ENCODE peak calls at places on chromosomes 5 and 9, in five cellular contexts. One of them, this sample, is unnamed. For H3K4me1, the result is how much of the 10 kb centered on the place peaks cover.

GRCh38 chr5:763998-764781 is 20.3 kb downstream of the ZDHHC11B start:
- DNase-seq in GM12878: no peak
- DNase-seq in K562: no peak
- DNase-seq in H1: no peak
- DNase-seq in SK-N-SH: peak
- DNase-seq in this sample: no peak

GRCh38 chr9:130451004-130451390 is 6.2 kb downstream of the ASS1 start:
- DNase-seq in GM12878: no peak
- DNase-seq in K562: no peak
- DNase-seq in H1: no peak
- DNase-seq in SK-N-SH: no peak
- DNase-seq in this sample: no peak

GRCh38 chr5:109298794-109299193 is 111.0 kb downstream of the PJA2 start:
- DNase-seq in GM12878: no peak
- DNase-seq in K562: no peak
- DNase-seq in H1: no peak
- DNase-seq in SK-N-SH: no peak
- DNase-seq in this sample: no peak

GRCh38 chr5:161311965-161312364 is 234.6 kb downstream of the GABRB2 start:
- DNase-seq in GM12878: no peak
- DNase-seq in K562: no peak
- DNase-seq in H1: no peak
- DNase-seq in SK-N-SH: no peak
- DNase-seq in this sample: no peak

GRCh38 chr9:114611516-114612271 is 603 bp downstream of the TMEM268 start:
- DNase-seq in GM12878: no peak
- DNase-seq in K562: peak
- DNase-seq in H1: peak
- DNase-seq in SK-N-SH: no peak
- DNase-seq in this sample: no peak

GRCh38 chr9:85212209-85212608 is 529.5 kb downstream of the AGTPBP1 start:
- DNase-seq in GM12878: no peak
- DNase-seq in K562: no peak
- DNase-seq in H1: no peak
- DNase-seq in SK-N-SH: no peak
- DNase-seq in this sample: peak

GRCh38 chr9:33737811-33738606 is 57.4 kb upstream of the PRSS3 start:
- DNase-seq in GM12878: no peak
- DNase-seq in K562: peak
- DNase-seq in H1: peak
- DNase-seq in SK-N-SH: peak
- DNase-seq in this sample: peak

GRCh38 chr5:122929001-122929400 is 83.6 kb downstream of the SNX24 start:
- DNase-seq in GM12878: no peak
- DNase-seq in K562: no peak
- DNase-seq in H1: no peak
- DNase-seq in SK-N-SH: no peak
- DNase-seq in this sample: no peak

GRCh38 chr5:113606298-113607134 is 93.0 kb downstream of the YTHDC2 start:
- DNase-seq in GM12878: peak
- DNase-seq in K562: peak
- DNase-seq in H1: peak
- DNase-seq in SK-N-SH: peak
- DNase-seq in this sample: peak

GRCh38 chr5:28344803-28345433 is 1306.5 kb upstream of the CDH9 start:
- DNase-seq in GM12878: peak
- DNase-seq in K562: peak
- DNase-seq in H1: no peak
- DNase-seq in SK-N-SH: peak
- DNase-seq in this sample: no peak

GRCh38 chr9:108434036-108434435 is 421.8 kb downstream of the ACTL7B start:
- DNase-seq in GM12878: no peak
- DNase-seq in K562: no peak
- DNase-seq in H1: no peak
- DNase-seq in SK-N-SH: no peak
- DNase-seq in this sample: no peak

GRCh38 chr9:127549771-127550170 is 62.3 kb upstream of the STXBP1 start:
- DNase-seq in GM12878: no peak
- DNase-seq in K562: no peak
- DNase-seq in H1: no peak
- DNase-seq in SK-N-SH: no peak
- DNase-seq in this sample: no peak
- H3K4me1 ChIP-seq in GM12878: under half
- H3K4me1 ChIP-seq in K562: under half
- H3K4me1 ChIP-seq in H1: under half
- H3K4me1 ChIP-seq in SK-N-SH: under half
- H3K4me1 ChIP-seq in this sample: half or more

DNA sequence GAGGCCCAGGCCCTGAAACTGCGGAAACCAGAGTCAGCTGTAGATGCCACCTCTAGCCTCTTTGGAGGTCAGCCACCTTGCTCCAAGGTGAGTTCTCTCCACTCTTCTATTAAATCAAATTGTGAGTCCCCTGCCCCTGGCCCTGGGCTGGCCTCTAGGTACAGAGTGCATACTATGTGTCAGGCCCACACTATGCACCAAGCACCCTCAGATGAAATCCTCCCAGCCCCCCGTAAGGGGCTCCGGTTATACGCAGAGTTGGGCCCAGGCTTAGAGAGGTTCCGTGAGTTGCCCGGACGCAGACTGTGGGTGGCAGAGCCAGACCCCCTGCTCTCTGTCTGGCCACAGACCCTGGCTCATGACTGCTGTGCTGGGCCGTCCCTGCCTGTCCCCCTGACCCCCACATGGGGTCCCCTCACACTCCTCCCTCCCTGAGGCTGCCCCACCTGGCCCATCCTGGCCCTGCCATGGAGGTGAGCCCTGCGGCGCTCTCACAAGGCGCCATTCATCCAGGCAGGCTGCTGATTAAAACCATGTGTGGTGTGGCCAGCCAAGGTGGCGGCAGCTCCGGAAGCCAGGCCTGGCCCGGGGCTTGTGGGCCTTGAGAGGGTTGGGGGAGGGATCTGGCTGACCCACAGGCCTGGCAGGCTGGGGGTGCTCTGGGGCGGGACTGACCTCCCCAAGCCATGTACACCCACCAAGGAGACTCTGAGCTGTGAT is 65.5 kb upstream of the SYNPO start:
- DNase-seq in GM12878: no peak
- DNase-seq in K562: no peak
- DNase-seq in H1: no peak
- DNase-seq in SK-N-SH: peak
- DNase-seq in this sample: no peak
- TF ChIP-seq JUND in GM12878: no peak
- TF ChIP-seq JUND in K562: no peak
- TF ChIP-seq JUND in H1: no peak
- TF ChIP-seq JUND in SK-N-SH: no peak
- TF ChIP-seq JUND in this sample: no peak

GRCh38 chr9:90815183-90815943 is 13.7 kb downstream of the SYK start:
- DNase-seq in GM12878: no peak
- DNase-seq in K562: peak
- DNase-seq in H1: no peak
- DNase-seq in SK-N-SH: no peak
- DNase-seq in this sample: no peak

GRCh38 chr9:90810686-90811085 is 9.1 kb downstream of the SYK start:
- DNase-seq in GM12878: no peak
- DNase-seq in K562: no peak
- DNase-seq in H1: no peak
- DNase-seq in SK-N-SH: no peak
- DNase-seq in this sample: no peak

GRCh38 chr9:90814355-90814754 is 12.7 kb downstream of the SYK start:
- DNase-seq in GM12878: no peak
- DNase-seq in K562: no peak
- DNase-seq in H1: no peak
- DNase-seq in SK-N-SH: no peak
- DNase-seq in this sample: no peak

GRCh38 chr9:90813523-90813922 is 11.9 kb downstream of the SYK start:
- DNase-seq in GM12878: no peak
- DNase-seq in K562: no peak
- DNase-seq in H1: no peak
- DNase-seq in SK-N-SH: no peak
- DNase-seq in this sample: no peak

DNA sequence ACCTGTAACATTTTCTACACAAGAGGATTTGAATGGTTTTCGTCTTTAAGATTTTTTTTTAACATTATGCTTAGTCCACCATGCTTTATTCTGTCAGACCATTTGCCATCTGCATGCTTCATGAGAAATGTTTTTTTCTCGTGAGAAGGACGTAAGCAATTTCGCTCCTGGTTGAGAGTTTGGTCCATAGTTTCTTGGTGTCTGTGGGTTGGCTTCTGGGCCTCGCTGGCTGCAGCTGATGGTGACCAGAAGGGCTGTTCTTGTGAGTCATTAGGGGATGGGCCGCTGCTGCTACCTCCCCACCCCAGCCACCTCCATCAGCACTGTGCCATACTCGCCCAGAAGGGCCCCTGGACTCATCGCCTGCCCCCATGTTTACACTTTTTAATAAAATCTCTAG is 11.4 kb downstream of the SYK start:
- DNase-seq in GM12878: no peak
- DNase-seq in K562: no peak
- DNase-seq in H1: no peak
- DNase-seq in SK-N-SH: no peak
- DNase-seq in this sample: no peak
- H3K4me1 ChIP-seq in GM12878: half or more
- H3K4me1 ChIP-seq in K562: under half
- H3K4me1 ChIP-seq in H1: under half
- H3K4me1 ChIP-seq in SK-N-SH: under half
- H3K4me1 ChIP-seq in this sample: under half

DNA sequence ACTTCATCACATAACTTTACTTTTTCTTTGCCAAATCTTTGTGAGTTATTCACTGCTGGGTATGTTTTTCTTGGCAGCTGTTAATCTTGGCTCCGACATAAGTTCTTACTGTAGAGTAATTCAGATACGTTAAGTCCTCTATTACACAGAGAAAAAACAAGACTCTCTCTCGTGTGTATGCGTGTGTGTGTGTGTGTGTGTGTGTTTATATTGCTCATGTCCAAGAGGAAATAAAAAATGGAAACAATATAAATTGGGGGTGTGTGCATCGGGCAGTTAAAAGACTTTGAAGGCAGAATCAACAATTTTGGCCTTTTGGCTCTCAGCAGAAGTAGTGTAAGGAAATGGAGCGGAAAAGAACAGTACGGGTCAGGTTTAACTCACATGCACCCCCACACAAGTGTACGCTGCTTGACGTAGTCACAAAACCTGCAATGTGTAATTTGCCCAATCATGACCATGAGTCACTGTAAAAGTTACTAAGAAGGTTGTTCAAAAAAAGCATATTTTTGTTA is 67.2 kb upstream of the IFNE start:
- DNase-seq in GM12878: no peak
- DNase-seq in K562: no peak
- DNase-seq in H1: no peak
- DNase-seq in SK-N-SH: no peak
- DNase-seq in this sample: no peak
- TF ChIP-seq JUND in GM12878: no peak
- TF ChIP-seq JUND in K562: no peak
- TF ChIP-seq JUND in H1: no peak
- TF ChIP-seq JUND in SK-N-SH: no peak
- TF ChIP-seq JUND in this sample: peak

DNA sequence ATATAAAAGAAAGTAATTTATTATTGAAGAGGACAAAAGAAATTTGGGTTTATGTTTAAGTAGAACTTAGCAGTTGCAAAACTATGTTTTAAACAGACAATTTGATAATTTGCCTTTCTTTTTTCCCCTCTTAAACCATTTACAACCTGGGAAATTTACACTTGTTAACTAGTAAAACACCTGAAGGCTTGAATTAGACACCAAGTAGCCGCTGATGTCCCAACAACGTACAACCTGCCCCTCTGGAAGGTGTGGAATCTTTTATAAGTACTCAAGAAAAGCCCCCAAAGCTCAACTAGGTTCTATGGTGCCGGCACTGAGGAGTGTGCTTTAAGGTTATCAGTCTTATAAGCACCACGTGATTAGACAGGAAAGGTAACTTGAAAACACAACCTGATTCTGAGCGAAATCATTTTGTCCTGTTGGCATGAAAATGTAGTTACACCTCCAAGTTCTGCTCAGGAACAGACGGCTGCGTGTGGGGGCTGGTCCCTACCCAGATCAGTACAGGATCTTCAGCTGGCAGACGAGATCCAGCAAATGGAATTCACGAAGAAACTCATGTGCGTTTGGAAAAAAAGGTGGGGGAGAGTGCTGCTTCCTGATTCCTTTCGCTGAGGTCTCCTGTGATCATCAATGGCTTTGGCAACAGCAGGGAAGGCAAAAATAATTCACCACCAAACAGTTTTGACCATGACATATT is 195.6 kb downstream of the MEF2C start:
- DNase-seq in GM12878: no peak
- DNase-seq in K562: no peak
- DNase-seq in H1: no peak
- DNase-seq in SK-N-SH: no peak
- DNase-seq in this sample: no peak
- H3K4me1 ChIP-seq in GM12878: under half
- H3K4me1 ChIP-seq in K562: under half
- H3K4me1 ChIP-seq in H1: under half
- H3K4me1 ChIP-seq in SK-N-SH: under half
- H3K4me1 ChIP-seq in this sample: under half

GRCh38 chr9:72905514-72906480 is 47.1 kb downstream of the ALDH1A1 start:
- DNase-seq in GM12878: no peak
- DNase-seq in K562: no peak
- DNase-seq in H1: no peak
- DNase-seq in SK-N-SH: no peak
- DNase-seq in this sample: no peak

GRCh38 chr9:72909428-72909827 is 43.4 kb downstream of the ALDH1A1 start:
- DNase-seq in GM12878: no peak
- DNase-seq in K562: no peak
- DNase-seq in H1: no peak
- DNase-seq in SK-N-SH: no peak
- DNase-seq in this sample: no peak

GRCh38 chr9:72906810-72907209 is 46.0 kb downstream of the ALDH1A1 start:
- DNase-seq in GM12878: no peak
- DNase-seq in K562: no peak
- DNase-seq in H1: no peak
- DNase-seq in SK-N-SH: no peak
- DNase-seq in this sample: no peak

GRCh38 chr9:72904267-72905093 is 48.4 kb downstream of the ALDH1A1 start:
- DNase-seq in GM12878: no peak
- DNase-seq in K562: no peak
- DNase-seq in H1: no peak
- DNase-seq in SK-N-SH: no peak
- DNase-seq in this sample: no peak

DNA sequence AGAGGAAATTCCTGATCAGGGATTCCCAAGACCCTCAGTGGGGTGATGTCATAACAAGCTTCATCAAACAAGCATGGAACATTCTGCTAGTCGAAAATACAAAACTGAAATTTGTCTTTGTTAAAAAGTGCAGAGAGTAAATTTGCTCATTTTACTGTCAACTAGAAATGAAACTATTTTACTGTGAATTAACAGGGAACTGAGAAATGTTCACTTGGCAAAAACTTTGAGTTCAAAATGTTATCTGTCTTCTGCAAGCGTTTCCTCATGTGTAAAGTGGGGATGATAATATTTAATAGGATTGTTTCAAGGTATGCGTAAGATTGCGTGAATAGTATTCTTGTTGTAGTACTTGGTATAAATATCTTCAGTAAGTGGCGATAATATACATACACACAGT is 45.4 kb downstream of the ALDH1A1 start:
- DNase-seq in GM12878: no peak
- DNase-seq in K562: no peak
- DNase-seq in H1: no peak
- DNase-seq in SK-N-SH: no peak
- DNase-seq in this sample: no peak
- TF ChIP-seq JUND in GM12878: no peak
- TF ChIP-seq JUND in K562: no peak
- TF ChIP-seq JUND in H1: no peak
- TF ChIP-seq JUND in SK-N-SH: no peak
- TF ChIP-seq JUND in this sample: no peak

GRCh38 chr9:100084734-100085133 is 14.1 kb downstream of the ERP44 start:
- DNase-seq in GM12878: peak
- DNase-seq in K562: no peak
- DNase-seq in H1: no peak
- DNase-seq in SK-N-SH: no peak
- DNase-seq in this sample: no peak
- H3K4me1 ChIP-seq in GM12878: under half
- H3K4me1 ChIP-seq in K562: under half
- H3K4me1 ChIP-seq in H1: under half
- H3K4me1 ChIP-seq in SK-N-SH: under half
- H3K4me1 ChIP-seq in this sample: under half